ENCODE peak calls at places on chromosomes 3 and 15, in eight cellular contexts. One of them, this sample, is unnamed.

GRCh38 chr15:74417230-74417629 is 16.5 kb downstream of the SEMA7A start:
- DNase-seq in WERI-Rb-1: no peak
- DNase-seq in mucosa of descending colon: no peak
- DNase-seq in heart left ventricle: peak
- DNase-seq in PC-3: peak
- DNase-seq in brain microvascular endothelial cell: peak
- DNase-seq in fibroblast of lung: peak
- DNase-seq in AG09309: no peak
- DNase-seq in this sample: no peak

GRCh38 chr3:112512320-112512719 is 13.0 kb upstream of the BTLA start:
- DNase-seq in WERI-Rb-1: no peak
- DNase-seq in mucosa of descending colon: no peak
- DNase-seq in heart left ventricle: no peak
- DNase-seq in PC-3: no peak
- DNase-seq in brain microvascular endothelial cell: no peak
- DNase-seq in fibroblast of lung: no peak
- DNase-seq in AG09309: no peak
- DNase-seq in this sample: no peak

GRCh38 chr15:78130466-78131294 is 565 bp downstream of the CIB2 start:
- DNase-seq in WERI-Rb-1: no peak
- DNase-seq in mucosa of descending colon: peak
- DNase-seq in heart left ventricle: no peak
- DNase-seq in PC-3: no peak
- DNase-seq in brain microvascular endothelial cell: no peak
- DNase-seq in fibroblast of lung: no peak
- DNase-seq in AG09309: no peak
- DNase-seq in this sample: no peak

GRCh38 chr3:50324351-50325144 is 2.0 kb upstream of the HYAL2 start:
- DNase-seq in WERI-Rb-1: peak
- DNase-seq in mucosa of descending colon: peak
- DNase-seq in heart left ventricle: peak
- DNase-seq in PC-3: peak
- DNase-seq in brain microvascular endothelial cell: peak
- DNase-seq in fibroblast of lung: peak
- DNase-seq in AG09309: no peak
- DNase-seq in this sample: peak

GRCh38 chr3:139104062-139104461 is 59.4 kb upstream of the PRR23C start:
- DNase-seq in WERI-Rb-1: no peak
- DNase-seq in mucosa of descending colon: no peak
- DNase-seq in heart left ventricle: no peak
- DNase-seq in PC-3: no peak
- DNase-seq in brain microvascular endothelial cell: no peak
- DNase-seq in fibroblast of lung: no peak
- DNase-seq in AG09309: no peak
- DNase-seq in this sample: no peak

GRCh38 chr3:77464106-77464688 is 424.3 kb downstream of the ROBO2 start:
- DNase-seq in WERI-Rb-1: no peak
- DNase-seq in mucosa of descending colon: no peak
- DNase-seq in heart left ventricle: no peak
- DNase-seq in PC-3: no peak
- DNase-seq in brain microvascular endothelial cell: no peak
- DNase-seq in fibroblast of lung: peak
- DNase-seq in AG09309: peak
- DNase-seq in this sample: no peak

GRCh38 chr3:21417991-21418390 is 333.0 kb downstream of the ZNF385D start:
- DNase-seq in WERI-Rb-1: no peak
- DNase-seq in mucosa of descending colon: no peak
- DNase-seq in heart left ventricle: no peak
- DNase-seq in PC-3: no peak
- DNase-seq in brain microvascular endothelial cell: peak
- DNase-seq in fibroblast of lung: peak
- DNase-seq in AG09309: peak
- DNase-seq in this sample: peak

GRCh38 chr15:41622901-41623300 is 37.3 kb upstream of the MGA start:
- DNase-seq in WERI-Rb-1: no peak
- DNase-seq in mucosa of descending colon: no peak
- DNase-seq in heart left ventricle: no peak
- DNase-seq in PC-3: no peak
- DNase-seq in brain microvascular endothelial cell: no peak
- DNase-seq in fibroblast of lung: peak
- DNase-seq in AG09309: no peak
- DNase-seq in this sample: no peak

GRCh38 chr15:44606740-44607139 is 56.7 kb downstream of the SPG11 start:
- DNase-seq in WERI-Rb-1: no peak
- DNase-seq in mucosa of descending colon: no peak
- DNase-seq in heart left ventricle: no peak
- DNase-seq in PC-3: no peak
- DNase-seq in brain microvascular endothelial cell: no peak
- DNase-seq in fibroblast of lung: no peak
- DNase-seq in AG09309: no peak
- DNase-seq in this sample: no peak

GRCh38 chr15:73630030-73630429 is 3.2 kb downstream of the NPTN start:
- DNase-seq in WERI-Rb-1: peak
- DNase-seq in mucosa of descending colon: no peak
- DNase-seq in heart left ventricle: no peak
- DNase-seq in PC-3: peak
- DNase-seq in brain microvascular endothelial cell: no peak
- DNase-seq in fibroblast of lung: no peak
- DNase-seq in AG09309: no peak
- DNase-seq in this sample: no peak

GRCh38 chr3:58633157-58633865 is 33.3 kb downstream of the FAM3D start:
- DNase-seq in WERI-Rb-1: no peak
- DNase-seq in mucosa of descending colon: no peak
- DNase-seq in heart left ventricle: no peak
- DNase-seq in PC-3: no peak
- DNase-seq in brain microvascular endothelial cell: no peak
- DNase-seq in fibroblast of lung: no peak
- DNase-seq in AG09309: no peak
- DNase-seq in this sample: no peak

GRCh38 chr3:122680381-122681293 is at the start of gene PARP14:
- DNase-seq in WERI-Rb-1: peak
- DNase-seq in mucosa of descending colon: peak
- DNase-seq in heart left ventricle: peak
- DNase-seq in PC-3: peak
- DNase-seq in brain microvascular endothelial cell: peak
- DNase-seq in fibroblast of lung: peak
- DNase-seq in AG09309: peak
- DNase-seq in this sample: peak

GRCh38 chr3:122678496-122678895 is 2.1 kb upstream of the PARP14 start:
- DNase-seq in WERI-Rb-1: no peak
- DNase-seq in mucosa of descending colon: no peak
- DNase-seq in heart left ventricle: no peak
- DNase-seq in PC-3: no peak
- DNase-seq in brain microvascular endothelial cell: no peak
- DNase-seq in fibroblast of lung: no peak
- DNase-seq in AG09309: no peak
- DNase-seq in this sample: no peak

GRCh38 chr3:122679085-122679466 is 1.6 kb upstream of the PARP14 start:
- DNase-seq in WERI-Rb-1: peak
- DNase-seq in mucosa of descending colon: peak
- DNase-seq in heart left ventricle: peak
- DNase-seq in PC-3: peak
- DNase-seq in brain microvascular endothelial cell: peak
- DNase-seq in fibroblast of lung: peak
- DNase-seq in AG09309: peak
- DNase-seq in this sample: peak

GRCh38 chr3:122681294-122682015 is 816 bp downstream of the PARP14 start:
- DNase-seq in WERI-Rb-1: no peak
- DNase-seq in mucosa of descending colon: no peak
- DNase-seq in heart left ventricle: no peak
- DNase-seq in PC-3: peak
- DNase-seq in brain microvascular endothelial cell: no peak
- DNase-seq in fibroblast of lung: peak
- DNase-seq in AG09309: no peak
- DNase-seq in this sample: no peak

DNA sequence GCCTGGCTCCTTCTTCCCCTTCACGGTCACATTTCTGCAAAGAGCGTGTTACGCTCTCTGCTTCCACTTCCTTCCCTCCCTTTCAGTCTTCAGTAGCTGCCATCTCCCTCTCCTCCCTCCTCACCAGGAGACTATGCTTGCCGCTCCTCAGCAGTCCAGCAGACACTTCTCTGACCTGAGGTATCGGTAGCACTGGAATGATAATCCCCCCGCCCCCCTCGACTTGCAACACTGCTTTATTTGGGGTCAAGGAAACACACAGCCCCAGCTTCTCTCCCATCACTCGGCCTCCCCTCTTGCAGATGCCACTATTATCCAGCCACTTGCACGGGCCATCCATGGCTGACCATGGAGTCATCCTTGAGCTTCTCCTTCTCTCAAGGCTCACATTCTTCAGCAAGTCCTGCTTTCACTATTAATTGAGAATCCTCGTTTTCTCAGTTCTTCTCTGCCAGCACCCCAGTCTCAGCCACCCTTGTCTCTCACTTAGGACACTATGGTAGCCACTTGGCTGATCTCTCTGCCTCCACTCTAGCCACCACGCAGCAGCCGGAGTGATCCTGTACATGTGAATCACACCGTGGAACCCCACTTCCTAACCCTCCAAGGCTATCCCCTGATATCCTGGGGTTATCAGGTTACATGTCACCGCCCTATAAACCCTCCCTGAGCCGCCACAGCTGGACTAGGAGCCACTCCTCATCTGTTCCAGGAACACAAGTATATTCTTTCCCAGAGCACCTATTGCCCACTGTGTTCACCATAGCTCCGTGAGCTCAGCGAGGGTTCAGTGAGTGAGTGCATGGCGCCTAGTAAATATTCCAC is 960 bp upstream of the PARP14 start:
- DNase-seq in WERI-Rb-1: peak
- DNase-seq in mucosa of descending colon: peak
- DNase-seq in heart left ventricle: no peak
- DNase-seq in PC-3: peak
- DNase-seq in brain microvascular endothelial cell: no peak
- DNase-seq in fibroblast of lung: peak
- DNase-seq in AG09309: no peak
- DNase-seq in this sample: no peak
- TF ChIP-seq CTCF in WERI-Rb-1: no peak
- TF ChIP-seq CTCF in mucosa of descending colon: no peak
- TF ChIP-seq CTCF in heart left ventricle: no peak
- TF ChIP-seq CTCF in PC-3: peak
- TF ChIP-seq CTCF in brain microvascular endothelial cell: no peak
- TF ChIP-seq CTCF in fibroblast of lung: no peak
- TF ChIP-seq CTCF in AG09309: no peak
- TF ChIP-seq CTCF in this sample: no peak

GRCh38 chr3:42014443-42014945 is 52.6 kb upstream of the ULK4 start:
- DNase-seq in WERI-Rb-1: no peak
- DNase-seq in mucosa of descending colon: peak
- DNase-seq in heart left ventricle: no peak
- DNase-seq in PC-3: peak
- DNase-seq in brain microvascular endothelial cell: no peak
- DNase-seq in fibroblast of lung: no peak
- DNase-seq in AG09309: no peak
- DNase-seq in this sample: no peak

GRCh38 chr3:42013652-42014442 is 51.9 kb upstream of the ULK4 start:
- DNase-seq in WERI-Rb-1: peak
- DNase-seq in mucosa of descending colon: peak
- DNase-seq in heart left ventricle: peak
- DNase-seq in PC-3: peak
- DNase-seq in brain microvascular endothelial cell: no peak
- DNase-seq in fibroblast of lung: no peak
- DNase-seq in AG09309: no peak
- DNase-seq in this sample: no peak

GRCh38 chr3:42010530-42010929 is 48.6 kb upstream of the ULK4 start:
- DNase-seq in WERI-Rb-1: peak
- DNase-seq in mucosa of descending colon: peak
- DNase-seq in heart left ventricle: no peak
- DNase-seq in PC-3: no peak
- DNase-seq in brain microvascular endothelial cell: no peak
- DNase-seq in fibroblast of lung: no peak
- DNase-seq in AG09309: no peak
- DNase-seq in this sample: no peak

GRCh38 chr3:42012935-42013651 is 51.2 kb upstream of the ULK4 start:
- DNase-seq in WERI-Rb-1: peak
- DNase-seq in mucosa of descending colon: peak
- DNase-seq in heart left ventricle: peak
- DNase-seq in PC-3: peak
- DNase-seq in brain microvascular endothelial cell: no peak
- DNase-seq in fibroblast of lung: peak
- DNase-seq in AG09309: no peak
- DNase-seq in this sample: no peak

DNA sequence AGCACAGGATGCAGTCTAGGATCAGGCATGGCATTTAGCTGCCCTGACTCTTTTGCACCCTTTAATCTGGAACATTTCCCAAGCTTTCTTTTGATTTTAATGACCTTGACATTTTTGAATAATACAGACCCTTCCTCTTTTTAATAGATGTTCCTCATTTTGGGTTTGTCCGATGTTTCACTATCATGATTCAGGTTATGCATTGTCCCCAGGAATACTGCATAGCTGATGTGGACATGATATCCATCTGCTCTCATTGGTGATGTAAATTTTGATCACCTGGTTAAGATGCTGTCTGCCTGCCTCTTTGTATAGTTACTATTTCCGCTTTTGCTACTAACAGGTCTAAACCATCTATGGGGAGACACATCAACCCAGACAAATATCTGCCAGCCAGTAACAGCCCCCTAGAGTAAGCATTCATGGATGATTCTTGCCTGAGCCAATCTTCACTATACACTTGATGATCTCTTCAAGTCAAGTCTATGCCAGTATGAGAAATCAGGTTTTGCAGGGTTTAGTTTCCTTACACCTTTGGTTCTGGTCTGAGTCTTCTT is 50.6 kb upstream of the ULK4 start:
- DNase-seq in WERI-Rb-1: no peak
- DNase-seq in mucosa of descending colon: no peak
- DNase-seq in heart left ventricle: no peak
- DNase-seq in PC-3: no peak
- DNase-seq in brain microvascular endothelial cell: no peak
- DNase-seq in fibroblast of lung: no peak
- DNase-seq in AG09309: no peak
- DNase-seq in this sample: no peak
- H3K4me3 ChIP-seq in WERI-Rb-1: peak
- H3K4me3 ChIP-seq in mucosa of descending colon: no peak
- H3K4me3 ChIP-seq in heart left ventricle: peak
- H3K4me3 ChIP-seq in PC-3: peak
- H3K4me3 ChIP-seq in brain microvascular endothelial cell: no peak
- H3K4me3 ChIP-seq in fibroblast of lung: no peak
- H3K4me3 ChIP-seq in AG09309: no peak
- H3K4me3 ChIP-seq in this sample: no peak

DNA sequence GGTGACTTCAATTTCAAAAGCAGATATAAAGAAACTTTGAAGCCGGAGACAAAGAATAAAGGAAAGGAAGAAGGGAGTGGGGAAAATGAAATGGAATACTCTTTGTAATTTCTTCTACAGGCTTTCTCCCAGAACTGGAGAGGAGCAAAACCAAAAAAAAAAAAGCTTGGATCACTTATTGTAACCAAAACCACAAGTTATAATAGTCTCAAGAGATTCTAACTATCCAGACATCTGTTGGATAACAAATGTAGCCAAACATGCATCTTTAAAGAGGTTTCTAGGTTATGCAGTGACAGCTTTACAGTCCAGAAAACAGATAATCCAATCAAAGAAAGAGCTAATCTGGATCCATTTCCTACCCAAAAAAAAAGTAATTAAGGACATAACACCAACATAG is 36.2 kb downstream of the VGLL3 start:
- DNase-seq in WERI-Rb-1: no peak
- DNase-seq in mucosa of descending colon: no peak
- DNase-seq in heart left ventricle: no peak
- DNase-seq in PC-3: no peak
- DNase-seq in brain microvascular endothelial cell: no peak
- DNase-seq in fibroblast of lung: peak
- DNase-seq in AG09309: no peak
- DNase-seq in this sample: peak
- TF ChIP-seq CTCF in WERI-Rb-1: no peak
- TF ChIP-seq CTCF in mucosa of descending colon: no peak
- TF ChIP-seq CTCF in heart left ventricle: no peak
- TF ChIP-seq CTCF in PC-3: no peak
- TF ChIP-seq CTCF in brain microvascular endothelial cell: no peak
- TF ChIP-seq CTCF in fibroblast of lung: no peak
- TF ChIP-seq CTCF in AG09309: no peak
- TF ChIP-seq CTCF in this sample: no peak

GRCh38 chr3:16178628-16178988 is 4.1 kb downstream of the GALNT15 start:
- DNase-seq in WERI-Rb-1: no peak
- DNase-seq in mucosa of descending colon: no peak
- DNase-seq in heart left ventricle: no peak
- DNase-seq in PC-3: no peak
- DNase-seq in brain microvascular endothelial cell: no peak
- DNase-seq in fibroblast of lung: no peak
- DNase-seq in AG09309: no peak
- DNase-seq in this sample: no peak
- H3K4me3 ChIP-seq in WERI-Rb-1: no peak
- H3K4me3 ChIP-seq in mucosa of descending colon: no peak
- H3K4me3 ChIP-seq in heart left ventricle: no peak
- H3K4me3 ChIP-seq in PC-3: no peak
- H3K4me3 ChIP-seq in brain microvascular endothelial cell: no peak
- H3K4me3 ChIP-seq in fibroblast of lung: no peak
- H3K4me3 ChIP-seq in AG09309: no peak
- H3K4me3 ChIP-seq in this sample: no peak

This sample was measured in astrocyte of the cerebellum.